ENCODE peak calls at places on chromosomes 12 and 14, in six cellular contexts. One of them, this sample, is unnamed.

GRCh38 chr14:49766839-49767238 is 1.1 kb upstream of the KLHDC2 start:
- DNase-seq in stimulated activated CD8-positive, alpha-beta memory T cell treated with anti-CD3 and anti-CD28 coated beads, Interleukin-12 subunit alpha, Interleukin-12 subunit beta, amount 100 ng/mL, for 1 hour: no peak
- DNase-seq in AG08395: no peak
- DNase-seq in germinal center: no peak
- DNase-seq in fibroblast of lung: peak
- DNase-seq in KBM-7: no peak
- DNase-seq in this sample: no peak

GRCh38 chr12:58491296-58491695 is 429.0 kb downstream of the LRIG3 start:
- DNase-seq in stimulated activated CD8-positive, alpha-beta memory T cell treated with anti-CD3 and anti-CD28 coated beads, Interleukin-12 subunit alpha, Interleukin-12 subunit beta, amount 100 ng/mL, for 1 hour: no peak
- DNase-seq in AG08395: peak
- DNase-seq in germinal center: no peak
- DNase-seq in fibroblast of lung: peak
- DNase-seq in KBM-7: no peak
- DNase-seq in this sample: no peak

GRCh38 chr12:88181881-88182280 is 39.8 kb downstream of the TMTC3 start:
- DNase-seq in stimulated activated CD8-positive, alpha-beta memory T cell treated with anti-CD3 and anti-CD28 coated beads, Interleukin-12 subunit alpha, Interleukin-12 subunit beta, amount 100 ng/mL, for 1 hour: no peak
- DNase-seq in AG08395: no peak
- DNase-seq in germinal center: no peak
- DNase-seq in fibroblast of lung: no peak
- DNase-seq in KBM-7: no peak
- DNase-seq in this sample: no peak

GRCh38 chr12:124413401-124413800 is 118.5 kb downstream of the RFLNA start:
- DNase-seq in stimulated activated CD8-positive, alpha-beta memory T cell treated with anti-CD3 and anti-CD28 coated beads, Interleukin-12 subunit alpha, Interleukin-12 subunit beta, amount 100 ng/mL, for 1 hour: no peak
- DNase-seq in AG08395: peak
- DNase-seq in germinal center: no peak
- DNase-seq in fibroblast of lung: no peak
- DNase-seq in KBM-7: no peak
- DNase-seq in this sample: no peak

GRCh38 chr12:29569392-29569791 is 71.9 kb upstream of the OVCH1 start:
- DNase-seq in stimulated activated CD8-positive, alpha-beta memory T cell treated with anti-CD3 and anti-CD28 coated beads, Interleukin-12 subunit alpha, Interleukin-12 subunit beta, amount 100 ng/mL, for 1 hour: no peak
- DNase-seq in AG08395: peak
- DNase-seq in germinal center: no peak
- DNase-seq in fibroblast of lung: peak
- DNase-seq in KBM-7: no peak
- DNase-seq in this sample: no peak

GRCh38 chr14:21308132-21308478 is 28.2 kb downstream of the RPGRIP1 start:
- DNase-seq in stimulated activated CD8-positive, alpha-beta memory T cell treated with anti-CD3 and anti-CD28 coated beads, Interleukin-12 subunit alpha, Interleukin-12 subunit beta, amount 100 ng/mL, for 1 hour: no peak
- DNase-seq in AG08395: no peak
- DNase-seq in germinal center: peak
- DNase-seq in fibroblast of lung: no peak
- DNase-seq in KBM-7: no peak
- DNase-seq in this sample: no peak

GRCh38 chr12:4041191-4041885 is 168.1 kb upstream of the PARP11 start:
- DNase-seq in stimulated activated CD8-positive, alpha-beta memory T cell treated with anti-CD3 and anti-CD28 coated beads, Interleukin-12 subunit alpha, Interleukin-12 subunit beta, amount 100 ng/mL, for 1 hour: no peak
- DNase-seq in AG08395: no peak
- DNase-seq in germinal center: no peak
- DNase-seq in fibroblast of lung: no peak
- DNase-seq in KBM-7: no peak
- DNase-seq in this sample: no peak

GRCh38 chr14:104322531-104323466 is 184.4 kb downstream of the KIF26A start:
- DNase-seq in stimulated activated CD8-positive, alpha-beta memory T cell treated with anti-CD3 and anti-CD28 coated beads, Interleukin-12 subunit alpha, Interleukin-12 subunit beta, amount 100 ng/mL, for 1 hour: no peak
- DNase-seq in AG08395: no peak
- DNase-seq in germinal center: no peak
- DNase-seq in fibroblast of lung: no peak
- DNase-seq in KBM-7: peak
- DNase-seq in this sample: no peak

GRCh38 chr12:25001311-25001710 is 52.4 kb upstream of the BCAT1 start:
- DNase-seq in stimulated activated CD8-positive, alpha-beta memory T cell treated with anti-CD3 and anti-CD28 coated beads, Interleukin-12 subunit alpha, Interleukin-12 subunit beta, amount 100 ng/mL, for 1 hour: no peak
- DNase-seq in AG08395: no peak
- DNase-seq in germinal center: no peak
- DNase-seq in fibroblast of lung: peak
- DNase-seq in KBM-7: no peak
- DNase-seq in this sample: no peak

GRCh38 chr12:41683023-41683422 is 461.7 kb downstream of the GXYLT1 start:
- DNase-seq in stimulated activated CD8-positive, alpha-beta memory T cell treated with anti-CD3 and anti-CD28 coated beads, Interleukin-12 subunit alpha, Interleukin-12 subunit beta, amount 100 ng/mL, for 1 hour: no peak
- DNase-seq in AG08395: no peak
- DNase-seq in germinal center: peak
- DNase-seq in fibroblast of lung: no peak
- DNase-seq in KBM-7: no peak
- DNase-seq in this sample: no peak

GRCh38 chr12:51222461-51222860 is 4.6 kb upstream of the POU6F1 start:
- DNase-seq in stimulated activated CD8-positive, alpha-beta memory T cell treated with anti-CD3 and anti-CD28 coated beads, Interleukin-12 subunit alpha, Interleukin-12 subunit beta, amount 100 ng/mL, for 1 hour: no peak
- DNase-seq in AG08395: no peak
- DNase-seq in germinal center: no peak
- DNase-seq in fibroblast of lung: no peak
- DNase-seq in KBM-7: no peak
- DNase-seq in this sample: no peak

GRCh38 chr14:89292579-89293348 is 124.3 kb downstream of the FOXN3 start:
- DNase-seq in stimulated activated CD8-positive, alpha-beta memory T cell treated with anti-CD3 and anti-CD28 coated beads, Interleukin-12 subunit alpha, Interleukin-12 subunit beta, amount 100 ng/mL, for 1 hour: no peak
- DNase-seq in AG08395: no peak
- DNase-seq in germinal center: no peak
- DNase-seq in fibroblast of lung: no peak
- DNase-seq in KBM-7: no peak
- DNase-seq in this sample: no peak

GRCh38 chr12:84804691-84805473 is 107.7 kb downstream of the SLC6A15 start:
- DNase-seq in stimulated activated CD8-positive, alpha-beta memory T cell treated with anti-CD3 and anti-CD28 coated beads, Interleukin-12 subunit alpha, Interleukin-12 subunit beta, amount 100 ng/mL, for 1 hour: no peak
- DNase-seq in AG08395: no peak
- DNase-seq in germinal center: no peak
- DNase-seq in fibroblast of lung: no peak
- DNase-seq in KBM-7: no peak
- DNase-seq in this sample: no peak